ENCODE peak calls at places on chromosomes 13 and 19, in nine cellular contexts. Y is left lung; R is CD4-positive, alpha-beta T cell; V is HFF-Myc; G is breast epithelium; S is fibroblast of mammary gland; J is heart left ventricle; L is GM12865; F is transverse colon. X is an unnamed sample.
A peak's percentile ranks its signal among the peaks of the same experiment; 100 is the strongest.

GRCh38 chr19:13130886-13131490 is 12.9 kb downstream of the NACC1 start:
- DNase-seq in Y (no peak), R (no peak), V (no peak), G (no peak), S (no peak), J (no peak), L (no peak), F (no peak), X (no peak)

GRCh38 chr19:45404557-45405434 is at the start of gene PPP1R13L:
- DNase-seq in Y (peak; percentile 91), R (no peak), V (no peak), G (peak; percentile 96), S (peak; percentile 66), J (peak; percentile 92), L (peak; percentile 58), F (peak; percentile 94), X (peak; percentile 98)

GRCh38 chr19:51719251-51719901 is 4.4 kb downstream of the HAS1 start:
- DNase-seq in Y (no peak), R (no peak), V (no peak), G (no peak), S (no peak), J (no peak), L (no peak), F (no peak), X (no peak)

GRCh38 chr19:43806848-43807247 is 4.6 kb upstream of the LYPD5 start:
- DNase-seq in Y (no peak), R (no peak), V (no peak), G (no peak), S (no peak), J (no peak), L (no peak), F (no peak), X (no peak)

GRCh38 chr19:13154911-13155471 is 4.8 kb downstream of the IER2 start:
- DNase-seq in Y (peak; percentile 87), R (peak; percentile 54), V (no peak), G (peak; percentile 95), S (peak; percentile 58), J (no peak), L (peak; percentile 91), F (peak; percentile 92), X (peak; percentile 89)

GRCh38 chr13:73018336-73018735 is 40.5 kb upstream of the KLF5 start:
- DNase-seq in Y (no peak), R (no peak), V (no peak), G (no peak), S (no peak), J (no peak), L (no peak), F (no peak), X (no peak)

GRCh38 chr19:1472227-1473055 is 6.6 kb downstream of the C19orf25 start:
- DNase-seq in Y (no peak), R (no peak), V (no peak), G (no peak), S (no peak), J (no peak), L (no peak), F (no peak), X (no peak)

GRCh38 chr19:30255783-30256509 is 116.2 kb upstream of the ZNF536 start:
- DNase-seq in Y (no peak), R (no peak), V (no peak), G (no peak), S (no peak), J (no peak), L (no peak), F (no peak), X (no peak)

GRCh38 chr19:32708457-32708856 is 11.1 kb upstream of the TDRD12 start:
- DNase-seq in Y (no peak), R (peak; percentile 32), V (no peak), G (no peak), S (no peak), J (no peak), L (no peak), F (no peak), X (no peak)

GRCh38 chr19:34124828-34125227 is 47.5 kb upstream of the LSM14A start:
- DNase-seq in Y (no peak), R (no peak), V (no peak), G (no peak), S (peak; percentile 1), J (no peak), L (no peak), F (no peak), X (no peak)

GRCh38 chr19:29775575-29775900 is 36.3 kb upstream of the CCNE1 start:
- DNase-seq in Y (no peak), R (no peak), V (no peak), G (no peak), S (no peak), J (no peak), L (no peak), F (no peak), X (no peak)

GRCh38 chr19:13056052-13056660 is 46.5 kb downstream of the LYL1 start:
- DNase-seq in Y (peak; percentile 86), R (no peak), V (peak; percentile 67), G (peak; percentile 79), S (peak; percentile 76), J (peak; percentile 71), L (no peak), F (peak; percentile 61), X (peak; percentile 45)

GRCh38 chr13:28493740-28494536 is 990 bp downstream of the FLT1 start:
- DNase-seq in Y (no peak), R (no peak), V (no peak), G (no peak), S (no peak), J (peak; percentile 26), L (no peak), F (no peak), X (no peak)

GRCh38 chr19:49073514-49074378 is 1.2 kb upstream of the KCNA7 start:
- DNase-seq in Y (no peak), R (no peak), V (no peak), G (no peak), S (peak; percentile 18), J (no peak), L (no peak), F (no peak), X (peak; percentile 74)

GRCh38 chr19:43465468-43466120 is at the start of gene LYPD3:
- DNase-seq in Y (peak; percentile 44), R (no peak), V (no peak), G (peak; percentile 89), S (peak; percentile 63), J (no peak), L (no peak), F (peak; percentile 64), X (peak; percentile 93)

GRCh38 chr19:33296473-33297060 is 5.8 kb downstream of the CEBPA start:
- DNase-seq in Y (no peak), R (no peak), V (no peak), G (no peak), S (peak; percentile 28), J (no peak), L (no peak), F (no peak), X (no peak)

GRCh38 chr19:45097776-45098520 is 5.0 kb downstream of the PPP1R37 start:
- DNase-seq in Y (peak; percentile 88), R (no peak), V (peak; percentile 84), G (peak; percentile 71), S (peak; percentile 98), J (no peak), L (no peak), F (no peak), X (peak; percentile 77)

GRCh38 chr19:13610042-13610691 is 103.9 kb upstream of the CACNA1A start:
- DNase-seq in Y (no peak), R (no peak), V (no peak), G (no peak), S (no peak), J (no peak), L (no peak), F (peak; percentile 21), X (peak; percentile 27)

GRCh38 chr19:11286312-11286974 is 9.5 kb upstream of the TSPAN16 start:
- DNase-seq in Y (no peak), R (no peak), V (no peak), G (no peak), S (peak; percentile 50), J (peak; percentile 61), L (no peak), F (no peak), X (no peak)
- TF ChIP-seq CTCF in Y (no peak), R (no peak), V (no peak), G (peak; percentile 11), S (peak; percentile 17), J (no peak), L (no peak), F (no peak), X (no peak)

DNA sequence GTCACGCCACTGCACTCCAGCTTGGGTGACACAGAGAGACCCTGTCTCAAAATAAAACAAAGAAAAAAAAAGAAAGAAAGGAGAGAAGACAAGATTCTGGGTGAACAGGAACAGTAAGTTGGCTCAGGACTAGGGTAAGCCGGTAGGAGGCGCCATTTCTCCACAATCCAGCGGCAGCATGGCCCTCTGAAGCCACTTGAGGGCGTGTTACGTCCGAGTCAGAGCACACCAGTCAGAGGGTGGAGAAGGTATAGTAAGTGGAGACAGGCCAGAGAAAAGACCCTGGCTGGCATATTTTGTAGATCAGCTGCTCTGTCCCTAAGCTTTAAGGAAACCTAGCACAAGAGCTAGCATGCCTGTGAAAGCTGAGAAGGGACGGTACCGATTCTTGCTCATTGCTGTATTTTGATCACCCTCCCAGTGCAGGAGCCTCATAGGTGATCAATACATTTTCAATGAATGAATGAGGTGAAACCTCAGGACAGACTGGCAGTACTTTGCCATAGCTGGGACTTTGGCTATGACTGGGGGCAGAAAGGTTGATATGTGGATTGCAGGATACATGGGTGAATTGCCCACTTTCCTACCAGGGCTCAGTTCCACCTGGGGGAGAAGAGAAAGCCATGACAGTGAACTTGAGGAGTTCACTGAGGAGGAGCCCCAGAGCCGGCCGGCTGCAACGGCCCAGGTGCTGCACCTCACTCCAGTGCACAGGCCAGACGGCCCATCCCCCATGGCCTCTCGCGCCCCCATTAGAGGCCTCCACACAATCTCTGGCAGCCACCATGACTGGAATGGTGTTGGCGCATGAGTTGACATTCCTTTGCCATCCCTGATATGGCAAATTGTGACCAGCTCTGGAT is 23.5 kb downstream of the POU2F2 start:
- DNase-seq in Y (peak; percentile 85), R (peak; percentile 89), V (peak; percentile 84), G (no peak), S (peak; percentile 92), J (peak; percentile 77), L (peak; percentile 95), F (peak; percentile 86), X (peak; percentile 93)
- TF ChIP-seq CTCF in Y (peak; percentile 93), R (peak; percentile 100), V (peak; percentile 100), G (peak; percentile 81), S (peak; percentile 100), J (peak; percentile 81), L (peak; percentile 100), F (peak; percentile 88), X (peak; percentile 100)

GRCh38 chr13:110089815-110090214 is 217.1 kb downstream of the COL4A1 start:
- DNase-seq in Y (no peak), R (no peak), V (no peak), G (no peak), S (no peak), J (no peak), L (no peak), F (no peak), X (no peak)
- TF ChIP-seq CTCF in Y (peak; percentile 19), R (no peak), V (peak; percentile 32), G (no peak), S (peak; percentile 52), J (no peak), L (peak; percentile 37), F (peak; percentile 14), X (no peak)

DNA sequence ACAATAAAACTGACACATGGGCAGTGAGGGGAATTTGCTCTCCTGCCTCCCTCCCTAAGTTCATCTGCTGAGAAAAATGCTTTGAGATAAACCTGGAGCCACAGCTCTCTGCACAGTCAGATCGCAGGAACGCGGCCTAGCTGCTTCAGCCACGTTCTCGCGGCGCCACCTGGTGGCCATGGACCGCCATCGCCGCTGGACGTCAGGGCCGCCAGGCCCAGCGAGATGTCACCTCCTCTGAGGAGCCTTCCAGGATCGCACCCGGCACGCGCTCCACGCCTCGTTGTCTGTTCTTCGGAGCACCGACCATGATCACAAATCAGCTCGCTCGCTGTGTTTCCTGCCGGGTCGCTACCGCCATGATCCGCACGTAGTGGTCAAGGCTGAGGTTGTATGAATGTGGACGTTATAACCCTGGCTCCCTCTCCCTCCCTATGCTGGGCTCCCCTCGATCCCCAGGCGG is 20.6 kb upstream of the USP29 start:
- DNase-seq in Y (peak; percentile 62), R (peak; percentile 4), V (peak; percentile 1), G (no peak), S (peak; percentile 47), J (peak; percentile 67), L (peak; percentile 26), F (peak; percentile 46), X (peak; percentile 3)
- TF ChIP-seq CTCF in Y (peak; percentile 86), R (peak; percentile 57), V (peak; percentile 81), G (peak; percentile 60), S (peak; percentile 59), J (peak; percentile 87), L (peak; percentile 58), F (peak; percentile 77), X (peak; percentile 23)

X was measured in Calu3.